ENCODE peak calls at places on chromosomes 6 and 20, in nine cellular contexts. W is kidney epithelial cell, B is sigmoid colon, X is fibroblast of mammary gland, F is colonic mucosa, O is AG04450, N is transverse colon, R is mucosa of descending colon, S is GM12865. L is an unnamed sample.
A peak's percentile ranks its signal among the peaks of the same experiment; 100 is the strongest.

GRCh38 chr6:96899019-96899418 is 1.3 kb upstream of the NDUFAF4 start:
- DNase-seq in W (no peak), F (peak; percentile 39), B (no peak), S (peak; percentile 32), R (no peak), X (peak; percentile 68), N (peak; percentile 23), O (peak; percentile 6), L (peak; percentile 76)

GRCh38 chr6:108627692-108628565 is 67.2 kb downstream of the FOXO3 start:
- DNase-seq in R (no peak), X (peak; percentile 88), N (no peak), S (no peak), W (no peak), F (no peak), B (no peak), O (peak; percentile 26), L (peak; percentile 48)

GRCh38 chr6:797479-798077 is 104.6 kb upstream of the EXOC2 start:
- DNase-seq in N (peak; percentile 46), F (peak; percentile 60), W (no peak), O (peak; percentile 21), R (no peak), B (no peak), S (peak; percentile 52), X (peak; percentile 62), L (peak; percentile 81)

GRCh38 chr20:44585042-44585968 is 2.9 kb downstream of the PKIG start:
- DNase-seq in B (no peak), O (no peak), F (no peak), R (no peak), X (no peak), S (peak; percentile 73), W (no peak), N (no peak), L (no peak)

GRCh38 chr20:59835448-59836395 is 97.7 kb downstream of the SYCP2 start:
- DNase-seq in X (peak; percentile 54), R (peak; percentile 56), O (no peak), F (peak; percentile 45), W (peak; percentile 9), S (peak; percentile 26), B (peak; percentile 67), N (peak; percentile 65), L (peak; percentile 18)

GRCh38 chr6:84089081-84089480 is 55.5 kb downstream of the MRAP2 start:
- DNase-seq in F (no peak), O (no peak), R (no peak), S (no peak), W (no peak), B (no peak), N (no peak), X (no peak), L (no peak)

GRCh38 chr6:21138359-21139094 is 455.0 kb upstream of the SOX4 start:
- DNase-seq in S (no peak), X (peak; percentile 47), O (no peak), F (no peak), B (no peak), W (no peak), R (no peak), N (no peak), L (no peak)

GRCh38 chr20:18272451-18272850 is 15.9 kb upstream of the ZNF133 start:
- DNase-seq in W (no peak), R (no peak), F (no peak), X (peak; percentile 40), O (no peak), B (no peak), S (no peak), N (no peak), L (peak; percentile 46)

GRCh38 chr6:138211048-138211581 is 7.2 kb downstream of the PBOV1 start:
- DNase-seq in S (no peak), O (no peak), B (no peak), F (no peak), N (no peak), X (no peak), R (no peak), W (no peak), L (peak; percentile 18)

GRCh38 chr6:5636210-5637030 is 370.3 kb downstream of the NRN1 start:
- DNase-seq in S (no peak), B (no peak), N (no peak), X (no peak), F (no peak), W (no peak), R (no peak), O (no peak), L (no peak)

GRCh38 chr6:163392533-163392932 is 22.0 kb upstream of the QKI start:
- DNase-seq in N (no peak), O (no peak), F (no peak), S (peak; percentile 9), W (no peak), R (no peak), X (peak; percentile 52), B (no peak), L (peak; percentile 79)

DNA sequence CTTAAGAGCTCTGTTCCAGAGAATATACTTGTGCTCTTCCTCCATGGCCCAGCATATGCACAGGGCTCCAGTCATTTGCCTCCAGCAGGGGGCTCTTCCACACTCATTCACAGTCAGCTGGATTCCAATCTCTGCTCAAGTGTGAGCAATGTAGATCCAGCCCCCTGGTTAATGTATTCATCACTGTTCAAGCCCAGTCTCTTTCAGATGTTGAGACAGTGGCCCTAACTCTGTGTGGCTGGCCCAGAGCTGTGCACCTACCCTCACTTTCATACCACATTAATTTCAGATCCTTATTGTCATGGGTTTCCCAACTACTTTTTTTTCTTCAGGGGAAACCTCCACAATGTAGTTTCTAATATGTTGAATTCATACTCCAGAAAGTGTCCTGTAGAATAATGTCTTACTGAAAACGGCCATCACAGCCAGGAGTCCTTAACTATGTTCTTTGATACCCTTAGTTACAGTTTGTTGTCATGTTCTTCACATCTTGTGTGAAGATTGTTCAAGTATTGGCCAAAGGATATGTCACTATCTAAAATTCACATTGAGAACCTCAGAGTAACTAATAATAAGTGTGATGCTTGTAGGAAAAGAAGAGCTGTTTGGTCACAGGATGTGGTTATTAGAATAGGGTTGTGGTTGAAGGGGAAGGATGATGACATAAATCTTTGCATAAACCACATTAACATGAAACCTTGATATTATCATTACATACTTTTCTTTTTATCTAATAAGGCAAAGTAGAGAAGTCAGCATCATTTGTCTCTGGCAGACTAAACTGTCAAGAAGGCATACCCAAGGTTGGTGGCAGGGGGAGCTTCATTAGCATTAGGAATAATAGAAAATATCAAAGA is 14.4 kb upstream of the HLA-DQA1 start:
- DNase-seq in R (peak; percentile 50), B (no peak), O (no peak), X (peak; percentile 66), N (no peak), F (peak; percentile 22), W (no peak), S (peak; percentile 94), L (peak; percentile 68)
- TF ChIP-seq CTCF in R (peak; percentile 31), B (no peak), O (no peak), X (peak; percentile 62), N (no peak), F (no peak), W (peak; percentile 13), S (peak; percentile 70), L (peak; percentile 33)

GRCh38 chr20:62554214-62554897 is 78.6 kb upstream of the GATA5 start:
- DNase-seq in O (no peak), F (no peak), B (no peak), R (no peak), S (no peak), W (no peak), X (no peak), N (no peak), L (no peak)

GRCh38 chr20:62553136-62553837 is 77.5 kb upstream of the GATA5 start:
- DNase-seq in W (no peak), S (no peak), F (no peak), B (no peak), O (no peak), X (no peak), R (no peak), N (no peak), L (no peak)

GRCh38 chr20:62552613-62553012 is 76.8 kb upstream of the GATA5 start:
- DNase-seq in W (no peak), B (no peak), N (no peak), X (no peak), O (no peak), S (no peak), F (no peak), R (no peak), L (no peak)

GRCh38 chr20:62554898-62555641 is 79.3 kb upstream of the GATA5 start:
- DNase-seq in O (no peak), F (no peak), W (no peak), N (no peak), B (no peak), R (no peak), S (no peak), X (no peak), L (no peak)

DNA sequence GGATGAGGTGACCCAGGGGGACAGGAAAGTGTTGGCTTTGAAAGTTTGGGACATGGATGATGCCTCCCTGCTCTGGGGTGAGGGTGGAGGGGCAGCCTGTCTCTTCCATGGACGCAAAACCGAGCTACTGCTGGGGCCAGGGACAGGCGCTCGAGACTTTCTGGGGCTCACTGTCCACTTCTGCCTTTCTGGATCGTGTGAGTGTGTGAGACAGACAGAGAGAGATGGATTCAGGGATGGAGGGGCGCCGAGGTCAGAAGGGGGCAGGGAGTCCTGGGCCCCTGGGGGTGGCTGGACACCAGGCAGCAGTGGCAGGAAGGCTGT is 78.0 kb upstream of the GATA5 start:
- DNase-seq in O (no peak), N (no peak), R (no peak), F (no peak), W (no peak), B (no peak), S (no peak), X (no peak), L (no peak)
- H3K4me3 ChIP-seq in O (no peak overlapping the region), N (no peak overlapping the region), R (no peak overlapping the region), F (no peak overlapping the region), W (no peak overlapping the region), B (peak overlapping the region; percentile 85), S (no peak overlapping the region), X (no peak overlapping the region), L (no peak overlapping the region)

GRCh38 chr20:32626859-32627636 is 41.9 kb upstream of the NOL4L start:
- DNase-seq in S (no peak), N (peak; percentile 24), O (no peak), W (no peak), R (peak; percentile 52), F (no peak), B (no peak), X (no peak), L (no peak)
- TF ChIP-seq CTCF in S (no peak), N (no peak), O (no peak), W (no peak), R (no peak), F (no peak), B (no peak), X (no peak), L (no peak)

DNA sequence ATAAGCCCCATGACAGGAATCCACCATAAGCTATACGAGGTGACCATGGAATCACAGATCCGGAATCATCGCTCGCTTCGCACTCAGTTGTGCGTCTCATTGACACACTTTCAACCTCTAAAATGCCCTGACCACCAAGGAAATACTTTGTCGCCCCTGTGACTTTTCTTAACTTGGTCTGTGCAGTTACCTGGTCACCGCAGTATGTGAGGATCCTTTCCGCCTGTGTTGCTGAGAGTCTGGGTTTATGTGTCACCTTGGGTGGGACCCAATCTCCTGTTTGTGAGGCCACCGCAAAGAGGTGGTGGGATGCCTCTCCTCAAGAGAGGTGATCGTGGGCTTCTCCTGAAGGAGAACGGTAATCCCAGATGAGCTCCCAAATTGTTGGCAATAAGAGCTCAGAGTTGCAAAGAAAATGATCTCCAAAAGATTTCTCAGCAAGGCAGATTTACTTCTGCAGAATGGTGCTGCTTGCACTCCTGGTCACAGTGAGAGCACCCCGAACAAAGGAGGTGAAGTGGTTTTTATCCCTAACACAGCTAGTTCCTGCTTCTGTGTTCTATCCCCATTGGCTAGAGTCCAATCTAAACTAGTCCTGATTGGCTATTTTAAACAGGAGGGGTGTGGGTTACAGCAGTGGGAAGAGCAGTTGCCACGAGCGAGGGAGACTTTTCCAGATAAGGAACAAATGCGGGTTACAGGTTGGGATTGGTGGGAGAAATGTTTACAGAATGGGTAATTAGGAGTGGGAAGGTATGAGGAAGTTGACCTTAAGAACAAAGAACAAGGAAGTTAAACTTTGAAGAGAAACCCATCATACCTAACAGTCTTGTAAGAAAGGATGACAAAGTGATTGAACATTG is 9.1 kb upstream of the ZNFX1 start:
- DNase-seq in R (no peak), O (no peak), X (no peak), B (no peak), F (peak; percentile 68), W (no peak), N (peak; percentile 10), S (peak; percentile 33), L (no peak)
- H3K4me3 ChIP-seq in R (no peak overlapping the region), O (no peak overlapping the region), X (no peak overlapping the region), B (no peak overlapping the region), F (no peak overlapping the region), W (no peak overlapping the region), N (no peak overlapping the region), S (no peak overlapping the region), L (no peak overlapping the region)